ENCODE peak calls at places on chromosomes 13 and 19, in eight cellular contexts. O is NCI-H1930; P is Daoy; I is stimulated activated naive CD8-positive, alpha-beta T cell treated with anti-CD3 and anti-CD28 coated beads, Interleukin-15, Interleukin-2, amounts not matched to agents 100 U/mL and 50 U/mL, for 24 hours; T is GM23338; A is NCI-H446; N is AG08395; M is central memory CD4-positive, alpha-beta T cell. D is an unnamed sample.

GRCh38 chr13:109271991-109272454 is 514.4 kb downstream of the IRS2 start:
- DNase-seq in I (no peak), A (no peak), P (peak), M (no peak), N (no peak), O (no peak), T (no peak), D (no peak)

GRCh38 chr19:18254546-18255500 is 19.4 kb downstream of the IQCN start:
- DNase-seq in T (peak), N (no peak), M (no peak), I (no peak), A (no peak), P (no peak), O (no peak), D (no peak)

GRCh38 chr13:114105351-114106225 is 26.8 kb downstream of the RASA3 start:
- DNase-seq in P (no peak), M (no peak), T (no peak), O (no peak), N (no peak), A (no peak), I (peak), D (no peak)

GRCh38 chr13:112774829-112775565 is 85.2 kb downstream of the ATP11A start:
- DNase-seq in A (no peak), N (no peak), O (no peak), I (no peak), T (no peak), P (no peak), M (no peak), D (no peak)

GRCh38 chr19:58519087-58519354 is 589 bp downstream of the ZBTB45 start:
- DNase-seq in I (peak), M (peak), A (peak), P (peak), N (peak), T (peak), O (peak), D (peak)

GRCh38 chr19:10086904-10087256 is 763 bp downstream of the SHFL start:
- DNase-seq in N (no peak), M (no peak), T (no peak), A (no peak), P (no peak), I (peak), O (no peak), D (no peak)

GRCh38 chr13:63696055-63696454 is 2280.4 kb upstream of the PCDH20 start:
- DNase-seq in N (peak), P (no peak), T (no peak), O (no peak), I (no peak), A (no peak), M (no peak), D (no peak)

GRCh38 chr13:88802886-88803285 is 1131.7 kb downstream of the SLITRK5 start:
- DNase-seq in A (no peak), M (no peak), N (no peak), P (no peak), O (no peak), T (no peak), I (no peak), D (no peak)

GRCh38 chr19:35986664-35987570 is 8.1 kb upstream of the SDHAF1 start:
- DNase-seq in I (peak), N (no peak), A (no peak), O (peak), P (peak), T (peak), M (no peak), D (peak)

GRCh38 chr13:80599765-80600164 is 258.8 kb upstream of the SPRY2 start:
- DNase-seq in O (no peak), I (no peak), A (no peak), M (no peak), N (no peak), T (no peak), P (no peak), D (no peak)

GRCh38 chr19:45496349-45496953 is 396 bp downstream of the RTN2 start:
- DNase-seq in P (peak), A (no peak), M (peak), T (peak), I (peak), N (peak), O (no peak), D (no peak)

GRCh38 chr19:5916201-5916708 is 2.2 kb downstream of the CAPS start:
- DNase-seq in I (no peak), T (no peak), N (no peak), A (no peak), O (no peak), M (no peak), P (no peak), D (no peak)

GRCh38 chr19:19224852-19225494 is 13.2 kb downstream of the NCAN start:
- DNase-seq in T (peak), M (peak), A (no peak), N (peak), O (peak), I (peak), P (peak), D (no peak)

GRCh38 chr19:2084993-2085720 is 11.0 kb downstream of the MOB3A start:
- DNase-seq in P (peak), M (peak), T (no peak), N (no peak), A (no peak), O (no peak), I (peak), D (no peak)

GRCh38 chr13:89982406-89983085 is 1364.9 kb upstream of the MIR17HG start:
- DNase-seq in M (no peak), O (no peak), I (no peak), A (no peak), N (peak), P (no peak), T (no peak), D (no peak)

GRCh38 chr13:48505597-48506091 is 27.2 kb downstream of the RCBTB2 start:
- DNase-seq in N (peak), T (no peak), O (no peak), M (peak), I (peak), A (no peak), P (no peak), D (no peak)

GRCh38 chr13:33918199-33918932 is 100.4 kb downstream of the RFC3 start:
- DNase-seq in O (no peak), M (no peak), A (peak), I (no peak), P (peak), N (peak), T (no peak), D (no peak)

GRCh38 chr19:8332976-8333770 is 9.9 kb downstream of the KANK3 start:
- DNase-seq in I (no peak), M (no peak), T (peak), N (no peak), P (no peak), O (no peak), A (no peak), D (no peak)

GRCh38 chr13:45875951-45876350 is 24.4 kb upstream of the SIAH3 start:
- DNase-seq in A (no peak), P (no peak), O (no peak), T (no peak), I (no peak), M (no peak), N (no peak), D (no peak)

GRCh38 chr13:31951215-31951678 is 80.3 kb upstream of the FRY start:
- DNase-seq in I (no peak), N (peak), T (no peak), M (no peak), A (no peak), O (no peak), P (peak), D (no peak)

GRCh38 chr13:26760835-26761582 is 423 bp upstream of the GPR12 start:
- DNase-seq in A (no peak), M (no peak), N (no peak), O (no peak), I (no peak), P (no peak), T (peak), D (no peak)

GRCh38 chr13:112350300-112350699 is 25.9 kb upstream of the SPACA7 start:
- DNase-seq in N (no peak), I (no peak), P (no peak), T (no peak), M (no peak), O (no peak), A (no peak), D (no peak)

GRCh38 chr13:65710514-65710913 is 1519.6 kb downstream of the PCDH9 start:
- DNase-seq in O (peak), A (no peak), I (no peak), N (no peak), M (no peak), T (no peak), P (no peak), D (no peak)

GRCh38 chr19:50398675-50399367 is 14.7 kb downstream of the POLD1 start:
- DNase-seq in P (no peak), N (no peak), I (no peak), M (no peak), T (no peak), A (no peak), O (no peak), D (no peak)

GRCh38 chr13:48412881-48413351 is at the start of gene LPAR6:
- DNase-seq in N (peak), O (peak), T (peak), P (no peak), A (no peak), I (no peak), M (peak), D (no peak)

GRCh38 chr19:47755762-47756626 is 10.6 kb downstream of the NOP53 start:
- DNase-seq in P (no peak), A (no peak), T (no peak), N (no peak), M (no peak), O (no peak), I (no peak), D (no peak)

GRCh38 chr19:4380254-4380727 is 20.1 kb downstream of the SH3GL1 start:
- DNase-seq in I (peak), A (no peak), T (no peak), M (peak), P (peak), N (no peak), O (no peak), D (no peak)

GRCh38 chr13:76600086-76600485 is 286.1 kb downstream of the KCTD12 start:
- DNase-seq in A (no peak), T (no peak), N (no peak), I (no peak), O (no peak), P (no peak), M (no peak), D (no peak)

GRCh38 chr13:55263045-55263444 is 1877.7 kb upstream of the PRR20A start:
- DNase-seq in A (no peak), T (no peak), N (no peak), O (no peak), P (no peak), I (no peak), M (no peak), D (no peak)

GRCh38 chr13:110420626-110421025 is 113.5 kb downstream of the COL4A2 start:
- DNase-seq in N (no peak), P (no peak), M (no peak), T (no peak), I (no peak), O (no peak), A (no peak), D (no peak)

GRCh38 chr13:28526876-28527275 is 31.9 kb upstream of the FLT1 start:
- DNase-seq in P (no peak), T (no peak), O (no peak), A (no peak), I (no peak), M (no peak), N (no peak), D (no peak)

GRCh38 chr19:18234194-18234593 is 8.0 kb upstream of the PDE4C start:
- DNase-seq in P (no peak), O (no peak), T (peak), M (no peak), N (no peak), A (no peak), I (no peak), D (no peak)

GRCh38 chr19:45613926-45614725 is 12.1 kb upstream of the GPR4 start:
- DNase-seq in N (peak), A (no peak), T (no peak), O (no peak), I (peak), P (peak), M (no peak), D (no peak)

GRCh38 chr13:98511435-98511834 is 65.5 kb downstream of the STK24 start:
- DNase-seq in I (no peak), O (no peak), N (no peak), M (peak), A (no peak), T (no peak), P (no peak), D (no peak)

GRCh38 chr13:42973581-42973980 is 18.5 kb downstream of the EPSTI1 start:
- DNase-seq in T (no peak), I (no peak), O (no peak), N (no peak), P (no peak), M (no peak), A (no peak), D (no peak)

GRCh38 chr19:4322942-4323665 is 15.5 kb downstream of the STAP2 start:
- DNase-seq in A (no peak), M (no peak), T (peak), O (no peak), N (no peak), I (no peak), P (no peak), D (no peak)

GRCh38 chr19:1406818-1407661 is at the start of gene DAZAP1:
- DNase-seq in I (peak), T (peak), A (peak), O (peak), M (peak), N (peak), P (peak), D (peak)

GRCh38 chr19:55305491-55305890 is 19.6 kb downstream of the TMEM150B start:
- DNase-seq in P (peak), I (peak), O (peak), T (peak), M (peak), A (no peak), N (peak), D (no peak)

D was measured in DMS 273 treated with DMSO at 0.1 percent for 48 hours.